ENCODE peak calls at places on chromosomes 5 and 9, in five cellular contexts. X, C, V, N and S are unnamed samples.

GRCh38 chr5:149371296-149371962 is 7.7 kb downstream of the IL17B start:
- DNase-seq in X (peak), C (peak), V (peak), N (peak), S (peak)

GRCh38 chr5:316210-317085 is 5.1 kb upstream of the AHRR start:
- DNase-seq in X (no peak), C (no peak), V (no peak), N (no peak), S (peak)

GRCh38 chr9:95025213-95026170 is 292.0 kb downstream of the FANCC start:
- DNase-seq in X (peak), C (no peak), V (peak), N (peak), S (no peak)

GRCh38 chr9:135584934-135585333 is 23.4 kb downstream of the PAEP start:
- DNase-seq in X (no peak), C (no peak), V (no peak), N (peak), S (no peak)

GRCh38 chr9:134026561-134026960 is 1.3 kb downstream of the BRD3OS start:
- DNase-seq in X (no peak), C (no peak), V (no peak), N (no peak), S (no peak)

GRCh38 chr9:130343445-130343918 is 77.9 kb downstream of the HMCN2 start:
- DNase-seq in X (no peak), C (peak), V (no peak), N (no peak), S (no peak)

GRCh38 chr9:123607479-123607878 is 251.5 kb downstream of the CRB2 start:
- DNase-seq in X (no peak), C (peak), V (no peak), N (no peak), S (no peak)

GRCh38 chr5:74552101-74552500 is 88.4 kb downstream of the ENC1 start:
- DNase-seq in X (no peak), C (no peak), V (peak), N (no peak), S (peak)

GRCh38 chr9:137320555-137321384 is 18.7 kb upstream of the NRARP start:
- DNase-seq in X (no peak), C (peak), V (no peak), N (no peak), S (no peak)

GRCh38 chr9:129408535-129409215 is 212.2 kb downstream of the C9orf50 start:
- DNase-seq in X (no peak), C (no peak), V (no peak), N (no peak), S (peak)

GRCh38 chr9:117403403-117403811 is 11.4 kb downstream of the ASTN2 start:
- DNase-seq in X (no peak), C (no peak), V (no peak), N (no peak), S (no peak)

GRCh38 chr5:132679717-132680380 is 6.1 kb downstream of the IL4 start:
- DNase-seq in X (no peak), C (no peak), V (no peak), N (no peak), S (no peak)

GRCh38 chr9:104682642-104683041 is 11.7 kb upstream of the OR13D1 start:
- DNase-seq in X (peak), C (peak), V (peak), N (peak), S (peak)

GRCh38 chr5:132013006-132013689 is 1.7 kb upstream of the ACSL6 start:
- DNase-seq in X (no peak), C (no peak), V (no peak), N (no peak), S (no peak)

GRCh38 chr5:34656001-34656699 is at the start of gene RAI14:
- DNase-seq in X (peak), C (no peak), V (peak), N (peak), S (peak)

GRCh38 chr9:37787059-37787458 is 2.2 kb upstream of the EXOSC3 start:
- DNase-seq in X (no peak), C (no peak), V (no peak), N (no peak), S (no peak)

GRCh38 chr5:126808619-126809018 is 31.7 kb downstream of the LMNB1 start:
- DNase-seq in X (peak), C (peak), V (peak), N (peak), S (peak)

GRCh38 chr9:77598510-77598909 is 49.6 kb downstream of the GNA14 start:
- DNase-seq in X (peak), C (no peak), V (peak), N (peak), S (peak)

GRCh38 chr5:148176480-148176879 is 8.1 kb downstream of the SPINK14 start:
- DNase-seq in X (no peak), C (no peak), V (no peak), N (no peak), S (no peak)

GRCh38 chr5:59126665-59127354 is 543.9 kb downstream of the RAB3C start:
- DNase-seq in X (peak), C (no peak), V (peak), N (peak), S (no peak)

GRCh38 chr9:136868644-136869043 is 2.5 kb upstream of the EDF1 start:
- DNase-seq in X (no peak), C (no peak), V (no peak), N (no peak), S (no peak)

GRCh38 chr5:147310059-147310704 is 75.4 kb downstream of the STK32A start:
- DNase-seq in X (peak), C (no peak), V (peak), N (peak), S (peak)

GRCh38 chr9:96031366-96031824 is 155.9 kb downstream of the ERCC6L2 start:
- DNase-seq in X (no peak), C (no peak), V (no peak), N (no peak), S (peak)

GRCh38 chr5:57303985-57304384 is 130.1 kb downstream of the GPBP1 start:
- DNase-seq in X (no peak), C (no peak), V (no peak), N (no peak), S (no peak)

GRCh38 chr5:115873392-115873791 is 31.7 kb downstream of the AP3S1 start:
- DNase-seq in X (peak), C (no peak), V (peak), N (no peak), S (peak)

GRCh38 chr9:111913159-111913558 is 16.5 kb downstream of the UGCG start:
- DNase-seq in X (no peak), C (no peak), V (no peak), N (no peak), S (no peak)

GRCh38 chr5:60779431-60779830 is 64.6 kb downstream of the ELOVL7 start:
- DNase-seq in X (no peak), C (no peak), V (no peak), N (no peak), S (no peak)

GRCh38 chr5:143262393-143263174 is 140.9 kb downstream of the NR3C1 start:
- DNase-seq in X (peak), C (no peak), V (peak), N (peak), S (peak)

GRCh38 chr5:90558344-90559192 is at the start of gene ADGRV1:
- DNase-seq in X (peak), C (no peak), V (peak), N (peak), S (peak)

GRCh38 chr5:84450617-84451414 is 66.1 kb upstream of the EDIL3 start:
- DNase-seq in X (peak), C (peak), V (peak), N (peak), S (peak)
- TF ChIP-seq CTCF in X (peak), C (peak), V (peak), N (peak), S (peak)

GRCh38 chr9:113011911-113012381 is at the start of gene ZNF883:
- DNase-seq in X (peak), C (no peak), V (peak), N (peak), S (peak)
- H3K4me3 ChIP-seq in X (peak), C (no peak), V (peak), N (peak), S (peak)

GRCh38 chr5:172010278-172010677 is 3.8 kb upstream of the FBXW11 start:
- DNase-seq in X (peak), C (peak), V (no peak), N (peak), S (peak)
- TF ChIP-seq CTCF in X (no peak), C (peak), V (peak), N (peak), S (peak)

GRCh38 chr9:79115176-79115575 is 456.6 kb upstream of the TLE4 start:
- DNase-seq in X (no peak), C (no peak), V (no peak), N (no peak), S (no peak)
- H3K4me3 ChIP-seq in X (no peak), C (no peak), V (no peak), N (no peak), S (no peak)

GRCh38 chr5:8884029-8884428 is 661.8 kb downstream of the SEMA5A start:
- DNase-seq in X (no peak), C (no peak), V (no peak), N (no peak), S (no peak)
- TF ChIP-seq CTCF in X (peak), C (peak), V (no peak), N (no peak), S (peak)